ENCODE peak calls at places on chromosomes 13 and 19, in nine cellular contexts. N is lower lobe of right lung, Z is left lung, F is kidney, W is uterus, B is heart left ventricle, R is cardiac fibroblast, I is fibroblast of pulmonary artery, X is K562. G is an unnamed sample.

GRCh38 chr13:98222081-98222554 is 45.0 kb upstream of the RNF113B start:
- DNase-seq in F (no peak), R (no peak), N (no peak), W (no peak), B (no peak), X (no peak), Z (no peak), I (peak), G (no peak)

GRCh38 chr19:35222373-35223005 is 6.0 kb downstream of the FAM187B start:
- DNase-seq in N (no peak), W (no peak), Z (no peak), F (no peak), R (no peak), B (no peak), X (no peak), I (no peak), G (peak)

GRCh38 chr13:27437126-27437525 is 12.7 kb downstream of the GTF3A start:
- DNase-seq in R (no peak), W (no peak), X (no peak), N (no peak), F (no peak), I (no peak), Z (no peak), B (no peak), G (no peak)

GRCh38 chr13:19618925-19619324 is 14.5 kb upstream of the MPHOSPH8 start:
- DNase-seq in W (no peak), B (no peak), X (peak), I (peak), F (no peak), R (peak), N (no peak), Z (no peak), G (no peak)

GRCh38 chr19:3612901-3613741 is 6.4 kb upstream of the TBXA2R start:
- DNase-seq in B (peak), F (no peak), W (no peak), I (no peak), R (no peak), X (peak), N (peak), Z (peak), G (no peak)

GRCh38 chr13:28470286-28470685 is 24.6 kb downstream of the FLT1 start:
- DNase-seq in I (peak), R (no peak), W (no peak), X (no peak), N (no peak), B (no peak), F (no peak), Z (no peak), G (no peak)

GRCh38 chr19:48964205-48965032 is 690 bp upstream of the FTL start:
- DNase-seq in Z (no peak), R (peak), F (no peak), X (no peak), W (no peak), B (no peak), N (peak), I (peak), G (no peak)

GRCh38 chr19:18478545-18479311 is 40.8 kb upstream of the ISYNA1 start:
- DNase-seq in R (peak), N (peak), B (peak), F (peak), W (peak), I (peak), X (peak), Z (peak), G (peak)

GRCh38 chr19:13146763-13147563 is 3.2 kb downstream of the STX10 start:
- DNase-seq in W (no peak), X (no peak), F (no peak), R (peak), I (peak), Z (peak), B (no peak), N (peak), G (no peak)

GRCh38 chr19:3710265-3710812 is 2.2 kb downstream of the TJP3 start:
- DNase-seq in R (peak), B (peak), W (peak), F (peak), N (peak), Z (peak), X (peak), I (peak), G (peak)

GRCh38 chr19:18967358-18968146 is 26.5 kb upstream of the HOMER3 start:
- DNase-seq in N (peak), Z (no peak), F (peak), W (peak), R (peak), I (peak), X (no peak), B (peak), G (peak)

GRCh38 chr13:27028683-27029480 is 142.7 kb downstream of the USP12 start:
- DNase-seq in R (no peak), N (no peak), F (no peak), W (no peak), I (no peak), B (no peak), Z (no peak), X (no peak), G (no peak)

GRCh38 chr13:109156181-109156935 is 526.9 kb downstream of the MYO16 start:
- DNase-seq in I (peak), F (no peak), W (no peak), N (no peak), X (no peak), B (no peak), Z (peak), R (peak), G (peak)

GRCh38 chr13:109154546-109154945 is 525.1 kb downstream of the MYO16 start:
- DNase-seq in X (no peak), N (no peak), F (no peak), R (peak), I (no peak), B (no peak), Z (no peak), W (no peak), G (no peak)

GRCh38 chr13:109157275-109157674 is 527.9 kb downstream of the MYO16 start:
- DNase-seq in R (no peak), Z (no peak), F (no peak), W (no peak), N (no peak), X (no peak), B (no peak), I (no peak), G (no peak)

GRCh38 chr13:109154146-109154545 is 524.7 kb downstream of the MYO16 start:
- DNase-seq in B (no peak), R (peak), Z (no peak), W (no peak), F (no peak), N (no peak), I (no peak), X (no peak), G (no peak)

GRCh38 chr13:109155301-109155761 is 525.9 kb downstream of the MYO16 start:
- DNase-seq in X (no peak), R (peak), N (no peak), W (no peak), I (peak), F (no peak), Z (no peak), B (no peak), G (no peak)
- H3K4me3 ChIP-seq in X (no peak), R (no peak), N (no peak), W (no peak), I (no peak), F (no peak), Z (no peak), B (no peak), G (no peak)

GRCh38 chr13:37293295-37293694 is 187.8 kb upstream of the CSNK1A1L start:
- DNase-seq in W (no peak), R (no peak), Z (no peak), I (no peak), N (no peak), F (no peak), X (no peak), B (no peak), G (no peak)

GRCh38 chr13:37289212-37289935 is 183.9 kb upstream of the CSNK1A1L start:
- DNase-seq in I (no peak), R (no peak), Z (no peak), N (no peak), F (no peak), B (no peak), W (no peak), X (no peak), G (no peak)

GRCh38 chr13:37290691-37291090 is 185.2 kb upstream of the CSNK1A1L start:
- DNase-seq in W (no peak), I (no peak), N (no peak), R (no peak), X (no peak), B (no peak), Z (no peak), F (no peak), G (no peak)

DNA sequence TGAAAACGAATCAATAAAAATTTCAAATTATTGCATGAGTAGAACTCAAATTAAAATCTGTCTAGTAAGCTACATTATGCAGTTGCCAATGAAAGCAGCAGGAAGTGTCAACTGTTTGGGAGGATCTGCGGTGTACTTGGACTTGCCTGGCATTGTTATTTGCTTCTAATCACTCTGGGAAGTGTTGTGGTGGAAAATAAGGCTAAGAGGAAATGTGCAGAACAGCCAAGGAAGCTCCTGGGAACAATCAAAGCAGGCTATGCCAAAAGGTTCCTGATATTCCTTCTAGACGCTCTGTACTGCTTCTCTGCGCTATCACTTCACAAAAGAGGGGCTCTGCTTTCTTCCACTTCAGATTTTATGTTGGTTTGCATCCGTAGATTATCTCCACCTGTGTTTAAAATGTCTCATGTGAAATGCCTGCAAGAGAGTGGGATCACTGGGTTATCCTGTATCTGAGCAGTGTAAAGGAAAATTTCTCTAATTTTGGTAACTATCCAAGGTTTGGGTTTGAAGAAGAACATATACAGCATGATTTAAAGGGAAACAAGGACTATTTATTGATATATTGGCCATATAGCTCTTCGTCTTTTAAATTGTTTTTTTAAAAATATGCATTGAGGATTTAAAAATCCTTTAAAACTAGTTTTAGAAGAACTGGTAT is 182.7 kb upstream of the CSNK1A1L start:
- DNase-seq in I (peak), B (no peak), X (no peak), F (no peak), N (no peak), Z (no peak), W (no peak), R (peak), G (no peak)
- H3K4me3 ChIP-seq in I (peak), B (no peak), X (no peak), F (no peak), N (no peak), Z (no peak), W (no peak), R (no peak), G (no peak)

DNA sequence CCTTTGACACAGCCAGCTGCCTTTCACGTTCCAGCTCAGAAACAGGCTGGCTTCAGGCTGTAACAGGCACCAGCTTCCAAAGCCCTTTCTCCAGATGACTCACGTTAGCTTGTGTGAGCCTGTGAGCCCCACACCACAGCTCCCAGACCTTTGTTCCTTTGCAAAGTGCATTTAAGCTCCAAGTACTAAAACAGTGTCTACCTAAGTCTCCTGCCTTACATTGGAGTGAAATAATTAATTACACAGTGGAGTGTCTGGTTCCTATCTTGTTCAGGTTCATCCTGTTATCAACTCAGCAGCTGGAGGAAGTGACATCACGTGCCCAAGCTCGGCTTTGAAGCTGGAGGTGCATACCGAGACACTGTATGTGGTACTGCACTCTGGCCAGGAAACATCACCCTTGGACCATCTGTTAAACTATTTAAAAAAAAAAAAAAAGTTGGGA is 475.8 kb downstream of the FOXO1 start:
- DNase-seq in I (peak), B (no peak), F (no peak), N (no peak), R (peak), W (peak), X (no peak), Z (no peak), G (no peak)
- H3K4me3 ChIP-seq in I (no peak), B (no peak), F (no peak), N (no peak), R (no peak), W (no peak), X (no peak), Z (no peak), G (no peak)

DNA sequence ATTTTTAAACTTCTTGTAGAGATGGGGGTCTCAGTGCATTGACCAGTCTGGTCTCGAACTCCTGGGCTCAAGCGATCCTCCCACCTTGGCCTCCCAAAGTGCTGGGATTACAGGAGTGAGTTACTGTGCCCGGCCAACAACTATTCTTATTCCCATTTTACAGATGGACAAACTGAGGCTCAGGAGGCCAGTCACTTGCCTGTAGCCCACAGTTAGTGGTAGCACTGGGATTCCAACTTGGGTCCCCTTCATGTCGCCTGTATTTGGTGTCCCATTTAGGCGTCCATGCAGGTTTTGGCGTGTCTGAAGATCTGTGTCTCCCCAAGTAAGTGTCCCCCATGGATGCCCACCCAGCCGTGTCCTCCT is 791 bp upstream of the AXL start:
- DNase-seq in F (no peak), Z (no peak), N (no peak), I (no peak), W (no peak), X (no peak), B (no peak), R (no peak), G (no peak)
- H3K4me3 ChIP-seq in F (no peak), Z (no peak), N (peak), I (peak), W (peak), X (no peak), B (peak), R (no peak), G (peak)

GRCh38 chr13:37179646-37180045 is 74.2 kb upstream of the CSNK1A1L start:
- DNase-seq in N (no peak), R (peak), I (peak), Z (no peak), F (no peak), W (no peak), B (no peak), X (no peak), G (no peak)
- H3K4me3 ChIP-seq in N (no peak), R (no peak), I (no peak), Z (no peak), F (no peak), W (no peak), B (no peak), X (no peak), G (no peak)

G was measured in upper lobe of right lung.